ENCODE peak calls at places on chromosome 10, in five cellular contexts. One of them, this sample, is unnamed.

GRCh38 chr10:132326925-132327324 is 5.1 kb upstream of the LRRC27 start:
- DNase-seq in IMR-90: no peak
- DNase-seq in K562: no peak
- DNase-seq in tibial nerve: no peak
- DNase-seq in uterus: no peak
- DNase-seq in this sample: no peak

GRCh38 chr10:74683621-74684114 is 142.7 kb upstream of the KAT6B start:
- DNase-seq in tibial nerve: no peak
- DNase-seq in uterus: no peak
- DNase-seq in IMR-90: peak
- DNase-seq in K562: no peak
- DNase-seq in this sample: no peak

GRCh38 chr10:121838931-121839330 is 88.9 kb downstream of the ATE1 start:
- DNase-seq in K562: no peak
- DNase-seq in uterus: no peak
- DNase-seq in tibial nerve: no peak
- DNase-seq in IMR-90: no peak
- DNase-seq in this sample: no peak

GRCh38 chr10:43263551-43264323 is 3.1 kb downstream of the RASGEF1A start:
- DNase-seq in IMR-90: no peak
- DNase-seq in K562: no peak
- DNase-seq in tibial nerve: no peak
- DNase-seq in uterus: no peak
- DNase-seq in this sample: peak

GRCh38 chr10:105023706-105024105 is 382.6 kb downstream of the SORCS3 start:
- DNase-seq in IMR-90: no peak
- DNase-seq in uterus: no peak
- DNase-seq in K562: no peak
- DNase-seq in tibial nerve: peak
- DNase-seq in this sample: no peak

GRCh38 chr10:88150338-88150737 is 286.9 kb downstream of the PTEN start:
- DNase-seq in tibial nerve: no peak
- DNase-seq in uterus: no peak
- DNase-seq in IMR-90: peak
- DNase-seq in K562: no peak
- DNase-seq in this sample: no peak

GRCh38 chr10:79045566-79046175 is 23.1 kb upstream of the ZMIZ1 start:
- DNase-seq in tibial nerve: no peak
- DNase-seq in uterus: no peak
- DNase-seq in K562: no peak
- DNase-seq in IMR-90: no peak
- DNase-seq in this sample: no peak

GRCh38 chr10:69961168-69961863 is 91.3 kb upstream of the MACROH2A2 start:
- DNase-seq in K562: peak
- DNase-seq in tibial nerve: no peak
- DNase-seq in uterus: no peak
- DNase-seq in IMR-90: no peak
- DNase-seq in this sample: no peak

GRCh38 chr10:37010741-37011140 is 114.7 kb upstream of the ANKRD30A start:
- DNase-seq in tibial nerve: no peak
- DNase-seq in IMR-90: no peak
- DNase-seq in uterus: no peak
- DNase-seq in K562: no peak
- DNase-seq in this sample: no peak

GRCh38 chr10:33876547-33877400 is 542.3 kb upstream of the NRP1 start:
- DNase-seq in IMR-90: no peak
- DNase-seq in uterus: no peak
- DNase-seq in tibial nerve: no peak
- DNase-seq in K562: no peak
- DNase-seq in this sample: no peak

GRCh38 chr10:58839771-58840170 is 327.1 kb downstream of the BICC1 start:
- DNase-seq in K562: no peak
- DNase-seq in tibial nerve: no peak
- DNase-seq in IMR-90: no peak
- DNase-seq in uterus: no peak
- DNase-seq in this sample: no peak

GRCh38 chr10:107264742-107265141 is 100.2 kb upstream of the SORCS1 start:
- DNase-seq in K562: peak
- DNase-seq in IMR-90: no peak
- DNase-seq in tibial nerve: no peak
- DNase-seq in uterus: no peak
- DNase-seq in this sample: no peak

GRCh38 chr10:34319197-34319846 is 495.8 kb downstream of the PARD3 start:
- DNase-seq in uterus: peak
- DNase-seq in tibial nerve: no peak
- DNase-seq in K562: no peak
- DNase-seq in IMR-90: peak
- DNase-seq in this sample: no peak

GRCh38 chr10:49001861-49002675 is 62.4 kb upstream of the LRRC18 start:
- DNase-seq in tibial nerve: no peak
- DNase-seq in uterus: no peak
- DNase-seq in K562: no peak
- DNase-seq in IMR-90: no peak
- DNase-seq in this sample: no peak

GRCh38 chr10:33556581-33556980 is 222.1 kb upstream of the NRP1 start:
- DNase-seq in tibial nerve: no peak
- DNase-seq in K562: no peak
- DNase-seq in uterus: no peak
- DNase-seq in IMR-90: no peak
- DNase-seq in this sample: no peak

GRCh38 chr10:44569193-44570091 is 184.5 kb upstream of the CXCL12 start:
- DNase-seq in K562: no peak
- DNase-seq in IMR-90: peak
- DNase-seq in tibial nerve: no peak
- DNase-seq in uterus: no peak
- DNase-seq in this sample: no peak

GRCh38 chr10:79059859-79060379 is 8.8 kb upstream of the ZMIZ1 start:
- DNase-seq in IMR-90: no peak
- DNase-seq in K562: no peak
- DNase-seq in uterus: no peak
- DNase-seq in tibial nerve: no peak
- DNase-seq in this sample: no peak

GRCh38 chr10:37856881-37857286 is 526 bp downstream of the ZNF248 start:
- DNase-seq in IMR-90: no peak
- DNase-seq in tibial nerve: no peak
- DNase-seq in uterus: peak
- DNase-seq in K562: peak
- DNase-seq in this sample: no peak

GRCh38 chr10:69751216-69751615 is 50.5 kb upstream of the COL13A1 start:
- DNase-seq in K562: no peak
- DNase-seq in IMR-90: no peak
- DNase-seq in uterus: no peak
- DNase-seq in tibial nerve: no peak
- DNase-seq in this sample: no peak

GRCh38 chr10:77165445-77166316 is 471.9 kb downstream of the KCNMA1 start:
- DNase-seq in K562: peak
- DNase-seq in IMR-90: peak
- DNase-seq in uterus: peak
- DNase-seq in tibial nerve: no peak
- DNase-seq in this sample: no peak

GRCh38 chr10:49488056-49488455 is 50.9 kb downstream of the ERCC6 start:
- DNase-seq in tibial nerve: no peak
- DNase-seq in IMR-90: no peak
- DNase-seq in uterus: peak
- DNase-seq in K562: no peak
- DNase-seq in this sample: no peak

GRCh38 chr10:12397147-12397896 is 48.0 kb downstream of the CAMK1D start:
- DNase-seq in IMR-90: no peak
- DNase-seq in K562: no peak
- DNase-seq in tibial nerve: no peak
- DNase-seq in uterus: no peak
- DNase-seq in this sample: no peak

GRCh38 chr10:14384915-14385314 is 54.2 kb upstream of the FRMD4A start:
- DNase-seq in tibial nerve: no peak
- DNase-seq in K562: no peak
- DNase-seq in IMR-90: no peak
- DNase-seq in uterus: no peak
- DNase-seq in this sample: no peak

GRCh38 chr10:72261323-72262018 is 12.3 kb upstream of the DDIT4 start:
- DNase-seq in IMR-90: no peak
- DNase-seq in K562: peak
- DNase-seq in tibial nerve: no peak
- DNase-seq in uterus: no peak
- DNase-seq in this sample: peak

DNA sequence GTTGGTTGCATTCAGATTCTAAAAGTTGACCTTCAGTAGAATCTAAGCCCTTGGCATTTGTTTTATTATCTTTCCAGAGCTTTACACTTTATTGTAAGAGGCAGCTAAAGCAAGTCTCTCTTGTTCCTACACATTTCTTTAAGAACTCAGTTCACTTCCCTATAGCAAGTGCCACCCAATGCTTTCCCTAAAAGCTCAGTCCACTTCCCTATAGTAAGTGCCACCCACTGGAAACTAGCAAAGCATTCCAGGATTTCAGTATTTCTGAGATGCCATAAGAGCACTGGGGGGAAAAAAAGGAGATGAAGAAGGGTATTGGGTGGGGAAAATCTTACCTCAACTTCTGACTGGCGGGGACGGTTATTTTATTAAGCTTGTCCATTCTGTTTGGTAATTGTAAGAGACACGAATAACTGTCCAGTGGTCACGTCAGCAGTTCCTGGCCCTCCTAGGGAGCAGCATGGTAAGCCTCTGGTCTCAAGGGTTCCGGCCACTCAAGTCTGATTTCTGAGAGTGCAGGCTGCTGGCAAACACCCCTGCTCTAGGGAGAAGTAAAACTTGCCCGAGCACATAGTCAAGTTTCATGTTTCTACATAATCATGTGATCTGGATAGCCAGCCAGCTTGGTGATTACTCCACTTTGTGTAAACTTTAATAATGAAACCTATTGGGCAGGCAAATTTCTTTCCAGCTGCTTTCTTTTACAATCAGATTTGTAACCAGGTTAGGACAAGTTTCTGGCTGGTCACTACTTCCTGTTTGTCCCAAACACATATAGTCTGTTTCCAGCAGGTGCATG is at the start of gene BLNK:
- DNase-seq in uterus: peak
- DNase-seq in K562: no peak
- DNase-seq in IMR-90: peak
- DNase-seq in tibial nerve: peak
- DNase-seq in this sample: peak
- TF ChIP-seq POLR2A in uterus: no peak
- TF ChIP-seq POLR2A in K562: no peak
- TF ChIP-seq POLR2A in IMR-90: no peak
- TF ChIP-seq POLR2A in tibial nerve: no peak
- TF ChIP-seq POLR2A in this sample: peak

GRCh38 chr10:102802920-102803534 is 34.2 kb downstream of the CYP17A1 start:
- DNase-seq in IMR-90: peak
- DNase-seq in tibial nerve: no peak
- DNase-seq in K562: no peak
- DNase-seq in uterus: peak
- DNase-seq in this sample: no peak

GRCh38 chr10:102801496-102801895 is 35.7 kb downstream of the CYP17A1 start:
- DNase-seq in K562: no peak
- DNase-seq in tibial nerve: no peak
- DNase-seq in uterus: no peak
- DNase-seq in IMR-90: no peak
- DNase-seq in this sample: no peak

GRCh38 chr10:102800601-102801335 is 36.4 kb downstream of the CYP17A1 start:
- DNase-seq in IMR-90: no peak
- DNase-seq in tibial nerve: no peak
- DNase-seq in uterus: peak
- DNase-seq in K562: no peak
- DNase-seq in this sample: no peak

GRCh38 chr10:102801978-102802377 is 35.2 kb downstream of the CYP17A1 start:
- DNase-seq in IMR-90: no peak
- DNase-seq in tibial nerve: no peak
- DNase-seq in uterus: no peak
- DNase-seq in K562: peak
- DNase-seq in this sample: no peak

DNA sequence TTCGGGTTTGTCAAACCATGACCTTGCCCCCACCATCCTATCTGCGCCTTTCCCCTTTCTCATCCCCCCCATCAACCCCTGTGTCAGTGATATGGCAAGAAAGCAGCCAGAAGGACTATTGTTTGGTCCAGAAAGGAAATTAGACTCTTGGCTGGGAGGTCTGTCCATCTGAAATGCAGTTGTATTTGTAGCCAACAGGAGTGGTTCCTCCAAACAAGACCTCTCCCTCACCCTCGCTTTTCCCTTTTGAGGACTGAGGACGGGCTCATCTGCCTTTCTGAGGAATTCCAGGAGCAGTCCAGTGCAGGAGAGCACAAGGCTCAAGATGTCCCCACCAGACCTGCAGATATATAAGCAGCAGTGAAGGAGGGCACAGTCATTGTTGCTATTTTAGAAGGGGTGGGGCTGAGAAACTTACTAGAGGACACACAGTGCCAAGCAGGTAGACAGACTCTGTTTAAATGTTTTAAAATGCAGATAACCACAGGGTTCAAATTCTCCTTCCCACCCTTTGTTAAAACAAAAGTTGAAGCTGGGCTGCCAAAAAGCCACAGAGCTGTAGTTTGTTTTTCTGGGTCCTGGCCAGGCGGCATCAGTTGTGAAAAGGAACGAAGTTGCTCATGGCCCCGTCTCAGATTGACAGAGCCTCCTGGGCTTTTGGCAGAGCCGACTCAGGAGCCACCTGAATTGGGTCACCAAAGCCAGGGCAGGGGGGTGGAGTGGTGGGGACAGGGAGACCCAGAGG is 37.4 kb downstream of the CYP17A1 start:
- DNase-seq in tibial nerve: no peak
- DNase-seq in K562: no peak
- DNase-seq in IMR-90: no peak
- DNase-seq in uterus: peak
- DNase-seq in this sample: no peak
- TF ChIP-seq POLR2A in tibial nerve: no peak
- TF ChIP-seq POLR2A in K562: no peak
- TF ChIP-seq POLR2A in IMR-90: no peak
- TF ChIP-seq POLR2A in uterus: no peak
- TF ChIP-seq POLR2A in this sample: no peak

GRCh38 chr10:112951349-112952281 is 1.6 kb downstream of the TCF7L2 start:
- DNase-seq in tibial nerve: peak
- DNase-seq in IMR-90: peak
- DNase-seq in K562: peak
- DNase-seq in uterus: peak
- DNase-seq in this sample: no peak

GRCh38 chr10:112952282-112952991 is 2.4 kb downstream of the TCF7L2 start:
- DNase-seq in IMR-90: peak
- DNase-seq in uterus: no peak
- DNase-seq in K562: no peak
- DNase-seq in tibial nerve: no peak
- DNase-seq in this sample: no peak

GRCh38 chr10:112950714-112951348 is 784 bp downstream of the TCF7L2 start:
- DNase-seq in K562: peak
- DNase-seq in IMR-90: peak
- DNase-seq in tibial nerve: no peak
- DNase-seq in uterus: peak
- DNase-seq in this sample: no peak

GRCh38 chr10:112949128-112949823 is 771 bp upstream of the TCF7L2 start:
- DNase-seq in IMR-90: peak
- DNase-seq in uterus: no peak
- DNase-seq in tibial nerve: no peak
- DNase-seq in K562: no peak
- DNase-seq in this sample: no peak

GRCh38 chr10:112949875-112950507 is at the start of gene TCF7L2:
- DNase-seq in IMR-90: peak
- DNase-seq in uterus: peak
- DNase-seq in K562: peak
- DNase-seq in tibial nerve: peak
- DNase-seq in this sample: peak
- TF ChIP-seq POLR2A in IMR-90: peak
- TF ChIP-seq POLR2A in uterus: peak
- TF ChIP-seq POLR2A in K562: peak
- TF ChIP-seq POLR2A in tibial nerve: peak
- TF ChIP-seq POLR2A in this sample: no peak

GRCh38 chr10:129842031-129842430 is 122.0 kb downstream of the EBF3 start:
- DNase-seq in uterus: no peak
- DNase-seq in IMR-90: no peak
- DNase-seq in tibial nerve: no peak
- DNase-seq in K562: no peak
- DNase-seq in this sample: no peak
- TF ChIP-seq POLR2A in uterus: no peak
- TF ChIP-seq POLR2A in IMR-90: no peak
- TF ChIP-seq POLR2A in tibial nerve: no peak
- TF ChIP-seq POLR2A in K562: no peak
- TF ChIP-seq POLR2A in this sample: no peak

This sample was measured in GM12892.